ENCODE peak calls at places on chromosomes 6 and 20, in nine cellular contexts. One of them, this sample, is unnamed.

GRCh38 chr6:52622810-52623209 is 46.0 kb upstream of the TRAM2 start:
- DNase-seq in HT-29: no peak
- DNase-seq in NCI-H1092: no peak
- DNase-seq in neural progenitor cell: no peak
- DNase-seq in fibroblast of the aortic adventitia: no peak
- DNase-seq in AG04450: no peak
- DNase-seq in astrocyte of the spinal cord: no peak
- DNase-seq in hippocampal formation: no peak
- DNase-seq in activated effector memory CD4-positive, alpha-beta T cell treated with anti-CD3 and anti-CD28 coated beads, Interleukin-2, amount 50 U/mL, for 16 hours: no peak
- DNase-seq in this sample: no peak

GRCh38 chr6:149317656-149318571 is at the start of gene TAB2:
- DNase-seq in fibroblast of the aortic adventitia: no peak
- DNase-seq in hippocampal formation: no peak
- DNase-seq in neural progenitor cell: no peak
- DNase-seq in HT-29: peak
- DNase-seq in NCI-H1092: peak
- DNase-seq in AG04450: no peak
- DNase-seq in astrocyte of the spinal cord: peak
- DNase-seq in activated effector memory CD4-positive, alpha-beta T cell treated with anti-CD3 and anti-CD28 coated beads, Interleukin-2, amount 50 U/mL, for 16 hours: peak
- DNase-seq in this sample: peak

GRCh38 chr20:24955045-24955444 is 6.0 kb downstream of the CST7 start:
- DNase-seq in AG04450: no peak
- DNase-seq in HT-29: no peak
- DNase-seq in neural progenitor cell: no peak
- DNase-seq in NCI-H1092: no peak
- DNase-seq in fibroblast of the aortic adventitia: no peak
- DNase-seq in astrocyte of the spinal cord: no peak
- DNase-seq in activated effector memory CD4-positive, alpha-beta T cell treated with anti-CD3 and anti-CD28 coated beads, Interleukin-2, amount 50 U/mL, for 16 hours: no peak
- DNase-seq in hippocampal formation: no peak
- DNase-seq in this sample: no peak

GRCh38 chr6:146358341-146359046 is 185.1 kb upstream of the RAB32 start:
- DNase-seq in neural progenitor cell: no peak
- DNase-seq in NCI-H1092: no peak
- DNase-seq in HT-29: no peak
- DNase-seq in fibroblast of the aortic adventitia: peak
- DNase-seq in activated effector memory CD4-positive, alpha-beta T cell treated with anti-CD3 and anti-CD28 coated beads, Interleukin-2, amount 50 U/mL, for 16 hours: no peak
- DNase-seq in AG04450: no peak
- DNase-seq in astrocyte of the spinal cord: peak
- DNase-seq in hippocampal formation: no peak
- DNase-seq in this sample: peak

GRCh38 chr6:40585218-40585617 is 1.9 kb downstream of the LRFN2 start:
- DNase-seq in HT-29: no peak
- DNase-seq in NCI-H1092: no peak
- DNase-seq in fibroblast of the aortic adventitia: no peak
- DNase-seq in astrocyte of the spinal cord: no peak
- DNase-seq in hippocampal formation: no peak
- DNase-seq in AG04450: no peak
- DNase-seq in activated effector memory CD4-positive, alpha-beta T cell treated with anti-CD3 and anti-CD28 coated beads, Interleukin-2, amount 50 U/mL, for 16 hours: no peak
- DNase-seq in neural progenitor cell: no peak
- DNase-seq in this sample: no peak

GRCh38 chr20:23253524-23253923 is 97.1 kb upstream of the NXT1 start:
- DNase-seq in neural progenitor cell: no peak
- DNase-seq in NCI-H1092: no peak
- DNase-seq in hippocampal formation: no peak
- DNase-seq in HT-29: no peak
- DNase-seq in astrocyte of the spinal cord: no peak
- DNase-seq in activated effector memory CD4-positive, alpha-beta T cell treated with anti-CD3 and anti-CD28 coated beads, Interleukin-2, amount 50 U/mL, for 16 hours: no peak
- DNase-seq in fibroblast of the aortic adventitia: no peak
- DNase-seq in AG04450: no peak
- DNase-seq in this sample: no peak

GRCh38 chr6:156776841-156777576 is at the start of gene ARID1B:
- DNase-seq in AG04450: peak
- DNase-seq in HT-29: peak
- DNase-seq in fibroblast of the aortic adventitia: peak
- DNase-seq in astrocyte of the spinal cord: peak
- DNase-seq in neural progenitor cell: peak
- DNase-seq in NCI-H1092: peak
- DNase-seq in hippocampal formation: peak
- DNase-seq in activated effector memory CD4-positive, alpha-beta T cell treated with anti-CD3 and anti-CD28 coated beads, Interleukin-2, amount 50 U/mL, for 16 hours: peak
- DNase-seq in this sample: peak

GRCh38 chr6:169956580-169956979 is 205.2 kb downstream of the ERMARD start:
- DNase-seq in astrocyte of the spinal cord: no peak
- DNase-seq in NCI-H1092: no peak
- DNase-seq in HT-29: no peak
- DNase-seq in activated effector memory CD4-positive, alpha-beta T cell treated with anti-CD3 and anti-CD28 coated beads, Interleukin-2, amount 50 U/mL, for 16 hours: peak
- DNase-seq in neural progenitor cell: no peak
- DNase-seq in hippocampal formation: no peak
- DNase-seq in fibroblast of the aortic adventitia: no peak
- DNase-seq in AG04450: no peak
- DNase-seq in this sample: no peak

GRCh38 chr20:37533154-37533715 is 5.6 kb upstream of the BLCAP start:
- DNase-seq in fibroblast of the aortic adventitia: peak
- DNase-seq in activated effector memory CD4-positive, alpha-beta T cell treated with anti-CD3 and anti-CD28 coated beads, Interleukin-2, amount 50 U/mL, for 16 hours: no peak
- DNase-seq in astrocyte of the spinal cord: no peak
- DNase-seq in hippocampal formation: no peak
- DNase-seq in NCI-H1092: no peak
- DNase-seq in HT-29: no peak
- DNase-seq in AG04450: no peak
- DNase-seq in neural progenitor cell: no peak
- DNase-seq in this sample: no peak

GRCh38 chr6:104987218-104987617 is 30.3 kb downstream of the LIN28B start:
- DNase-seq in hippocampal formation: no peak
- DNase-seq in HT-29: no peak
- DNase-seq in NCI-H1092: no peak
- DNase-seq in astrocyte of the spinal cord: no peak
- DNase-seq in activated effector memory CD4-positive, alpha-beta T cell treated with anti-CD3 and anti-CD28 coated beads, Interleukin-2, amount 50 U/mL, for 16 hours: no peak
- DNase-seq in fibroblast of the aortic adventitia: no peak
- DNase-seq in AG04450: no peak
- DNase-seq in neural progenitor cell: no peak
- DNase-seq in this sample: no peak

GRCh38 chr6:46906776-46907175 is 15.0 kb downstream of the ADGRF5 start:
- DNase-seq in hippocampal formation: no peak
- DNase-seq in AG04450: no peak
- DNase-seq in HT-29: no peak
- DNase-seq in activated effector memory CD4-positive, alpha-beta T cell treated with anti-CD3 and anti-CD28 coated beads, Interleukin-2, amount 50 U/mL, for 16 hours: no peak
- DNase-seq in NCI-H1092: no peak
- DNase-seq in astrocyte of the spinal cord: no peak
- DNase-seq in fibroblast of the aortic adventitia: no peak
- DNase-seq in neural progenitor cell: no peak
- DNase-seq in this sample: no peak

GRCh38 chr20:51365670-51366069 is 176.8 kb downstream of the NFATC2 start:
- DNase-seq in activated effector memory CD4-positive, alpha-beta T cell treated with anti-CD3 and anti-CD28 coated beads, Interleukin-2, amount 50 U/mL, for 16 hours: no peak
- DNase-seq in NCI-H1092: no peak
- DNase-seq in astrocyte of the spinal cord: peak
- DNase-seq in hippocampal formation: no peak
- DNase-seq in neural progenitor cell: no peak
- DNase-seq in fibroblast of the aortic adventitia: peak
- DNase-seq in AG04450: peak
- DNase-seq in HT-29: no peak
- DNase-seq in this sample: peak

GRCh38 chr6:117555262-117555849 is 47.0 kb downstream of the GOPC start:
- DNase-seq in activated effector memory CD4-positive, alpha-beta T cell treated with anti-CD3 and anti-CD28 coated beads, Interleukin-2, amount 50 U/mL, for 16 hours: no peak
- DNase-seq in NCI-H1092: no peak
- DNase-seq in HT-29: peak
- DNase-seq in fibroblast of the aortic adventitia: no peak
- DNase-seq in neural progenitor cell: no peak
- DNase-seq in astrocyte of the spinal cord: no peak
- DNase-seq in hippocampal formation: no peak
- DNase-seq in AG04450: no peak
- DNase-seq in this sample: no peak

GRCh38 chr20:12595841-12596240 is 412.9 kb upstream of the SPTLC3 start:
- DNase-seq in activated effector memory CD4-positive, alpha-beta T cell treated with anti-CD3 and anti-CD28 coated beads, Interleukin-2, amount 50 U/mL, for 16 hours: no peak
- DNase-seq in hippocampal formation: no peak
- DNase-seq in AG04450: no peak
- DNase-seq in HT-29: no peak
- DNase-seq in fibroblast of the aortic adventitia: no peak
- DNase-seq in NCI-H1092: no peak
- DNase-seq in neural progenitor cell: no peak
- DNase-seq in astrocyte of the spinal cord: no peak
- DNase-seq in this sample: no peak

GRCh38 chr6:8014947-8015346 is 49.2 kb downstream of the BLOC1S5 start:
- DNase-seq in HT-29: no peak
- DNase-seq in fibroblast of the aortic adventitia: no peak
- DNase-seq in neural progenitor cell: no peak
- DNase-seq in astrocyte of the spinal cord: no peak
- DNase-seq in activated effector memory CD4-positive, alpha-beta T cell treated with anti-CD3 and anti-CD28 coated beads, Interleukin-2, amount 50 U/mL, for 16 hours: no peak
- DNase-seq in NCI-H1092: no peak
- DNase-seq in AG04450: no peak
- DNase-seq in hippocampal formation: no peak
- DNase-seq in this sample: no peak

GRCh38 chr20:58752565-58752964 is 60.0 kb downstream of the NPEPL1 start:
- DNase-seq in activated effector memory CD4-positive, alpha-beta T cell treated with anti-CD3 and anti-CD28 coated beads, Interleukin-2, amount 50 U/mL, for 16 hours: no peak
- DNase-seq in HT-29: no peak
- DNase-seq in NCI-H1092: no peak
- DNase-seq in fibroblast of the aortic adventitia: no peak
- DNase-seq in neural progenitor cell: no peak
- DNase-seq in hippocampal formation: no peak
- DNase-seq in astrocyte of the spinal cord: no peak
- DNase-seq in AG04450: no peak
- DNase-seq in this sample: no peak

GRCh38 chr6:87656857-87657256 is 45.2 kb downstream of the AKIRIN2 start:
- DNase-seq in AG04450: no peak
- DNase-seq in astrocyte of the spinal cord: peak
- DNase-seq in HT-29: no peak
- DNase-seq in fibroblast of the aortic adventitia: no peak
- DNase-seq in hippocampal formation: no peak
- DNase-seq in activated effector memory CD4-positive, alpha-beta T cell treated with anti-CD3 and anti-CD28 coated beads, Interleukin-2, amount 50 U/mL, for 16 hours: no peak
- DNase-seq in NCI-H1092: no peak
- DNase-seq in neural progenitor cell: no peak
- DNase-seq in this sample: no peak

GRCh38 chr6:149484733-149485700 is at the start of gene ZC3H12D:
- DNase-seq in AG04450: no peak
- DNase-seq in activated effector memory CD4-positive, alpha-beta T cell treated with anti-CD3 and anti-CD28 coated beads, Interleukin-2, amount 50 U/mL, for 16 hours: peak
- DNase-seq in neural progenitor cell: peak
- DNase-seq in astrocyte of the spinal cord: peak
- DNase-seq in NCI-H1092: no peak
- DNase-seq in hippocampal formation: no peak
- DNase-seq in HT-29: peak
- DNase-seq in fibroblast of the aortic adventitia: peak
- DNase-seq in this sample: peak

GRCh38 chr6:18680842-18681241 is 293.7 kb downstream of the RNF144B start:
- DNase-seq in fibroblast of the aortic adventitia: no peak
- DNase-seq in AG04450: no peak
- DNase-seq in astrocyte of the spinal cord: no peak
- DNase-seq in activated effector memory CD4-positive, alpha-beta T cell treated with anti-CD3 and anti-CD28 coated beads, Interleukin-2, amount 50 U/mL, for 16 hours: no peak
- DNase-seq in hippocampal formation: no peak
- DNase-seq in neural progenitor cell: no peak
- DNase-seq in NCI-H1092: no peak
- DNase-seq in HT-29: peak
- DNase-seq in this sample: no peak

GRCh38 chr6:134420638-134421181 is 102.8 kb upstream of the SGK1 start:
- DNase-seq in activated effector memory CD4-positive, alpha-beta T cell treated with anti-CD3 and anti-CD28 coated beads, Interleukin-2, amount 50 U/mL, for 16 hours: no peak
- DNase-seq in hippocampal formation: no peak
- DNase-seq in AG04450: no peak
- DNase-seq in astrocyte of the spinal cord: peak
- DNase-seq in HT-29: peak
- DNase-seq in NCI-H1092: no peak
- DNase-seq in neural progenitor cell: no peak
- DNase-seq in fibroblast of the aortic adventitia: peak
- DNase-seq in this sample: no peak